ENCODE peak calls at places on chromosomes 13 and 19, in nine cellular contexts. L, K, Q, X, J, V, H, B and I are unnamed samples.

GRCh38 chr19:44948763-44949374 is 3.0 kb downstream of the APOC2 start:
- DNase-seq in X (no peak), B (no peak), J (no peak), L (no peak), H (no peak), Q (no peak), K (no peak), V (no peak), I (no peak)

GRCh38 chr13:59700281-59700680 is 463.4 kb downstream of the DIAPH3 start:
- DNase-seq in L (no peak), B (peak; percentile 25), J (no peak), Q (no peak), X (no peak), K (no peak), V (no peak), H (no peak), I (no peak)

GRCh38 chr13:48580185-48580803 is 47.4 kb upstream of the RCBTB2 start:
- DNase-seq in Q (peak; percentile 72), V (peak; percentile 32), X (peak; percentile 67), L (peak; percentile 45), H (peak; percentile 79), J (peak; percentile 88), K (peak; percentile 78), B (peak; percentile 40), I (peak; percentile 78)

GRCh38 chr13:90591927-90592268 is 755.6 kb upstream of the MIR17HG start:
- DNase-seq in J (no peak), Q (no peak), X (no peak), L (no peak), K (no peak), B (no peak), H (no peak), V (no peak), I (no peak)

GRCh38 chr19:36125557-36125956 is 10.3 kb downstream of the TBCB start:
- DNase-seq in L (no peak), J (no peak), H (no peak), K (no peak), X (no peak), Q (no peak), B (no peak), V (no peak), I (no peak)

GRCh38 chr13:80923907-80924306 is 583.0 kb upstream of the SPRY2 start:
- DNase-seq in Q (no peak), L (no peak), K (no peak), H (no peak), V (no peak), X (no peak), B (peak; percentile 22), J (no peak), I (peak; percentile 28)

GRCh38 chr13:110726726-110727125 is 13.2 kb downstream of the ING1 start:
- DNase-seq in Q (no peak), B (no peak), K (peak; percentile 65), X (no peak), H (peak; percentile 65), J (no peak), V (peak; percentile 71), L (no peak), I (no peak)

GRCh38 chr19:13859361-13859880 is 17.5 kb upstream of the NANOS3 start:
- DNase-seq in B (peak; percentile 48), V (no peak), Q (no peak), L (no peak), K (no peak), X (no peak), J (no peak), H (no peak), I (no peak)

GRCh38 chr19:41698746-41699230 is 9.6 kb upstream of the CEACAM5 start:
- DNase-seq in J (no peak), H (no peak), B (no peak), K (no peak), V (no peak), L (no peak), Q (no peak), X (no peak), I (no peak)

GRCh38 chr13:112690242-112690943 is 555 bp downstream of the ATP11A start:
- DNase-seq in J (peak; percentile 31), B (no peak), Q (peak; percentile 67), V (no peak), K (peak; percentile 28), H (peak; percentile 35), L (no peak), X (peak; percentile 41), I (peak; percentile 81)

GRCh38 chr13:61276401-61276800 is 139.2 kb downstream of the PCDH20 start:
- DNase-seq in Q (no peak), K (no peak), X (no peak), V (no peak), L (no peak), B (no peak), J (no peak), H (no peak), I (no peak)

GRCh38 chr19:46861691-46862503 is 1.1 kb downstream of the ARHGAP35 start:
- DNase-seq in Q (no peak), L (no peak), H (no peak), J (no peak), V (no peak), B (no peak), X (no peak), K (no peak), I (no peak)

GRCh38 chr19:50268046-50268445 is 61.1 kb downstream of the KCNC3 start:
- DNase-seq in K (no peak), X (no peak), V (no peak), L (no peak), Q (no peak), B (no peak), J (no peak), H (no peak), I (no peak)

GRCh38 chr13:76976488-76976887 is 15.4 kb upstream of the CLN5 start:
- DNase-seq in K (no peak), J (no peak), X (no peak), B (no peak), V (no peak), L (no peak), H (peak; percentile 32), Q (no peak), I (no peak)

GRCh38 chr19:55528030-55528801 is 8.7 kb downstream of the SBK2 start:
- DNase-seq in V (no peak), J (no peak), H (no peak), B (no peak), X (no peak), Q (no peak), L (no peak), K (no peak), I (no peak)

GRCh38 chr19:40282920-40283319 is 2.2 kb downstream of the AKT2 start:
- DNase-seq in X (no peak), H (no peak), V (no peak), J (no peak), K (no peak), Q (no peak), B (peak; percentile 9), L (no peak), I (no peak)

GRCh38 chr13:25217023-25217909 is 45.2 kb upstream of the AMER2 start:
- DNase-seq in K (no peak), J (no peak), B (peak; percentile 57), X (peak; percentile 17), Q (no peak), V (no peak), L (no peak), H (no peak), I (no peak)

GRCh38 chr13:110536006-110536693 is 25.4 kb downstream of the RAB20 start:
- DNase-seq in L (no peak), Q (peak; percentile 47), H (no peak), V (no peak), B (no peak), X (no peak), K (peak; percentile 25), J (peak; percentile 59), I (no peak)

GRCh38 chr19:51259348-51260245 is 8.7 kb downstream of the SIGLECL1 start:
- DNase-seq in H (peak; percentile 64), K (no peak), B (no peak), V (peak; percentile 19), X (peak; percentile 34), Q (no peak), J (peak; percentile 27), L (peak; percentile 41), I (peak; percentile 54)

GRCh38 chr13:102845289-102845629 is 573 bp upstream of the ERCC5 start:
- DNase-seq in B (no peak), L (no peak), X (no peak), Q (no peak), J (no peak), H (no peak), K (no peak), V (no peak), I (no peak)

GRCh38 chr13:99548448-99548847 is 47.2 kb downstream of the TM9SF2 start:
- DNase-seq in B (no peak), J (no peak), V (no peak), X (no peak), L (no peak), K (no peak), H (no peak), Q (no peak), I (no peak)

GRCh38 chr19:49916839-49917733 is 11.9 kb upstream of the ATF5 start:
- DNase-seq in H (no peak), K (no peak), Q (no peak), X (no peak), J (no peak), B (no peak), L (no peak), V (no peak), I (no peak)

GRCh38 chr19:30111051-30111450 is 169.0 kb downstream of the URI1 start:
- DNase-seq in J (no peak), K (no peak), H (no peak), B (no peak), L (no peak), V (no peak), Q (no peak), X (no peak), I (no peak)

GRCh38 chr19:37963190-37963947 is 56.4 kb downstream of the SIPA1L3 start:
- DNase-seq in K (no peak), J (no peak), L (no peak), V (no peak), H (no peak), X (no peak), B (peak; percentile 36), Q (no peak), I (peak; percentile 60)

GRCh38 chr13:94323746-94324408 is 155.6 kb downstream of the DCT start:
- DNase-seq in V (no peak), H (peak; percentile 63), B (no peak), J (no peak), Q (no peak), K (peak; percentile 43), L (no peak), X (no peak), I (no peak)